ENCODE peak calls at places on chromosomes 13 and 19, in five cellular contexts. E, G, H, F and J are unnamed samples. For H3K4me1, the result is how much of the 10 kb centered on the place peaks cover.

GRCh38 chr19:2278504-2279158 is 3.3 kb downstream of the PEAK3 start:
- DNase-seq in E (no peak), G (peak), H (no peak), F (no peak), J (no peak)

GRCh38 chr19:40286674-40287421 is 1.7 kb upstream of the AKT2 start:
- DNase-seq in E (no peak), G (no peak), H (no peak), F (no peak), J (no peak)

GRCh38 chr19:35360880-35361420 is 2.7 kb downstream of the FFAR3 start:
- DNase-seq in E (no peak), G (no peak), H (no peak), F (no peak), J (no peak)

GRCh38 chr13:31441804-31442487 is 242.2 kb downstream of the B3GLCT start:
- DNase-seq in E (peak), G (no peak), H (no peak), F (no peak), J (peak)

GRCh38 chr19:19026299-19026971 is 6.9 kb downstream of the SUGP2 start:
- DNase-seq in E (no peak), G (no peak), H (no peak), F (peak), J (no peak)

GRCh38 chr19:41359741-41360140 is 4.2 kb downstream of the B9D2 start:
- DNase-seq in E (no peak), G (no peak), H (no peak), F (no peak), J (no peak)

GRCh38 chr13:31638577-31638976 is 100.7 kb upstream of the RXFP2 start:
- DNase-seq in E (no peak), G (no peak), H (no peak), F (no peak), J (no peak)

GRCh38 chr19:54653181-54653809 is 9.5 kb upstream of the LILRB4 start:
- DNase-seq in E (no peak), G (no peak), H (no peak), F (no peak), J (no peak)

GRCh38 chr19:37353968-37354367 is 16.9 kb upstream of the ZNF527 start:
- DNase-seq in E (no peak), G (no peak), H (no peak), F (no peak), J (no peak)

GRCh38 chr19:17113127-17113785 is 37.7 kb downstream of the MYO9B start:
- DNase-seq in E (no peak), G (no peak), H (no peak), F (no peak), J (no peak)
- H3K27ac ChIP-seq in E (no peak), G (peak), H (no peak), F (no peak), J (peak)

GRCh38 chr13:50518791-50519201 is 324.7 kb downstream of the DLEU7 start:
- DNase-seq in E (no peak), G (no peak), H (no peak), F (no peak), J (no peak)
- H3K4me1 ChIP-seq in E (under half), G (under half), H (under half), F (under half), J (under half)

DNA sequence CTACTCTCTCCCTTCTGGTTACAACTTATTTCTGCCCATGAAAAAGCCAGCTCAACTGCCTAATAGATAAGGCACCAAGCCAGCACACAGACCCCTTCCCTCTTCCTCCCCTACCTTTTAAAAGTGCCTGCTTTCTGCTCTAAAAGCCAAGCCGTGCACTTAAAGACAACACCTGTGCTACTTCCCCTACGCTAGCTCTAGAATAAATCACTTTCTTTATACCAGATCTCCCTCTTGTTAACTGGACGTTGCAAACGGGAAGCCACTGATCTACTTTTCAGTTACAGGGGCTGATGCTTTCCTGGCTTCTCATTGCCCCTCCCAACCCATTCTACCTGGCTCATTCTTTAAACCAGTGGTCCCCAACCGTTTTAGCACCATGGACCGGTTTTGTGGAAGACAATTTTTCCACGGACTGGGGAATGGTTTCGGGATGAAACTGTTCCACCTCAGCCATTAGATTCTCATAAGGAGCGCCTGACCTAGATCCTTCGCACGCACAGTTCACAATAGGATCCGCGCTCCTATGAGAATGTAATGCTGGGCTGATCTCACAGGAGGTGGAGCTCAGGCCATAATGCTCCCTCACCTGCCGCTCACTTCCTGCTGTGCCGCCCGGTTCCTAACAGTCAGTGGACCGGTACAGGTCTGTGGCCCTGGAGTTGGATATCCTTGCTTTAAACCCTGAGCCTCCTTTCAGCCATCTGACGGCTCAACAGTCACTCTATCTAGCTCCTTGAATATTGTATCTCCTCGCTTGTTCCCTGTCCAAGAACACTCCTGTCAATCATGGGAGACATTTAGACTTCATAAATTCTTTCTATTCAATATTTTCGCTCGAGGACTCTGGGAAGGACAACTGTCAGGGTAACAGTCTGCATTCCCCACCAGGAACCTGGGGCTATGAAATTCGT is 839 bp upstream of the ZNF223 start:
- DNase-seq in E (no peak), G (peak), H (no peak), F (peak), J (no peak)
- H3K27ac ChIP-seq in E (no peak), G (peak), H (no peak), F (peak), J (peak)

GRCh38 chr19:13846533-13847032 is 30.4 kb upstream of the NANOS3 start:
- DNase-seq in E (peak), G (peak), H (no peak), F (peak), J (peak)

GRCh38 chr19:13848811-13849241 is 28.1 kb upstream of the NANOS3 start:
- DNase-seq in E (peak), G (no peak), H (no peak), F (peak), J (no peak)

GRCh38 chr19:13849277-13849676 is 27.7 kb upstream of the NANOS3 start:
- DNase-seq in E (peak), G (no peak), H (no peak), F (no peak), J (no peak)

GRCh38 chr19:13847900-13848677 is 28.8 kb upstream of the NANOS3 start:
- DNase-seq in E (no peak), G (no peak), H (no peak), F (no peak), J (no peak)

GRCh38 chr19:13847033-13847899 is 29.7 kb upstream of the NANOS3 start:
- DNase-seq in E (peak), G (peak), H (peak), F (peak), J (peak)
- H3K4me1 ChIP-seq in E (under half), G (half or more), H (under half), F (half or more), J (half or more)

GRCh38 chr19:5782322-5782721 is 2.2 kb downstream of the PRR22 start:
- DNase-seq in E (no peak), G (no peak), H (no peak), F (no peak), J (no peak)

GRCh38 chr19:5782945-5783919 is 1.3 kb downstream of the PRR22 start:
- DNase-seq in E (no peak), G (no peak), H (no peak), F (no peak), J (no peak)

GRCh38 chr19:5785423-5785822 is 877 bp upstream of the PRR22 start:
- DNase-seq in E (no peak), G (no peak), H (no peak), F (no peak), J (no peak)

GRCh38 chr19:5786593-5787551 is 2.3 kb upstream of the PRR22 start:
- DNase-seq in E (no peak), G (no peak), H (no peak), F (no peak), J (no peak)

GRCh38 chr19:5784581-5785147 is at the start of gene PRR22:
- DNase-seq in E (no peak), G (no peak), H (no peak), F (no peak), J (no peak)
- H3K27ac ChIP-seq in E (no peak), G (no peak), H (no peak), F (no peak), J (no peak)

GRCh38 chr19:21838646-21839045 is 2.7 kb upstream of the ZNF43 start:
- DNase-seq in E (no peak), G (no peak), H (no peak), F (no peak), J (no peak)
- H3K4me1 ChIP-seq in E (under half), G (under half), H (under half), F (under half), J (under half)

GRCh38 chr19:45076029-45076850 is at the start of gene ZNF296:
- DNase-seq in E (no peak), G (peak), H (peak), F (peak), J (peak)

GRCh38 chr19:45071969-45072790 is 4.1 kb downstream of the ZNF296 start:
- DNase-seq in E (no peak), G (no peak), H (no peak), F (no peak), J (no peak)

GRCh38 chr19:45076851-45077730 is 813 bp upstream of the ZNF296 start:
- DNase-seq in E (no peak), G (peak), H (no peak), F (no peak), J (no peak)

GRCh38 chr19:45075215-45076028 is 856 bp downstream of the ZNF296 start:
- DNase-seq in E (no peak), G (peak), H (no peak), F (peak), J (peak)

GRCh38 chr19:45074744-45075143 is 1.5 kb downstream of the ZNF296 start:
- DNase-seq in E (no peak), G (no peak), H (peak), F (no peak), J (no peak)
- H3K27ac ChIP-seq in E (no peak), G (peak), H (no peak), F (no peak), J (peak)

DNA sequence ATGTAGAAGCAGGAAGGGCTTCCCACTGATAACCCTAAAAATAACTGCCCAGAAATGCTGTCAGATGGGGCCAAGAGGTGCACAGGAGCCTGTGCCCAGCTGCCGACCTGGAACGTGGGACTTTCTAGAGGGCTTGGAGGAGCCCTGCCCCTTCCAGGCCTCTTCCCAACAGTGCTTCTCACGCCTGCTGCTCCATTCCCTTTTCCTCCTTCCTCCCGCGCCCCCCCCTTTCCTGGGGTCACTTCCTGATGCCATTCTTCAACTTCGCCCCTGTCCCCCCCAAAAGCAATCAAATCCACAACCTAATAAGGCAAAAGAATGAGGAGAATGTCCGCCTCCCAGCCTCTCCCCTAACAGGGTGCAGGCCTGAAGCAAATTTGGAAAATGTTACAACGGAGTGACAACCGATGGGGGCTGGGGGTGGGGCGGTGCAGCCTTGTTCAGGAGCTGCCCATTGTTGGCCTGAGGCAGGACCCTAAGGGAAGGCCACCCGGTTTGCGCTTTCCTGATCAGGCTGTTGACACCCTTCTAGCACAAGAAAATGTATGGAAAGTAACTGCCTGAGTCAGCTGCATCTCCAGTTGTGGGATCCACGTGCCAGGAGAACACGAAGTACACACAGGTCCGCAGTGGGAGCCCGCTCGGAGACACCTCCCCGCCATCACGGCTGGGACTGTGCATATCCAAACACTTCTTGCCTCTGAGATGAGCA is 18.7 kb downstream of the ACTN4 start:
- DNase-seq in E (peak), G (peak), H (peak), F (peak), J (peak)
- H3K4me1 ChIP-seq in E (under half), G (half or more), H (under half), F (half or more), J (half or more)